ENCODE peak calls at places on chromosomes 4 and X, in seven cellular contexts. N is PC-3; M is fibroblast of lung; W is spleen; A is CD4-positive, alpha-beta memory T cell; P is heart right ventricle; B is gastrocnemius medialis. R is an unnamed sample.

GRCh38 chrX:31546130-31546529 is 474.3 kb upstream of the FTHL17 start:
- DNase-seq in N (no peak), M (peak; percentile 91), W (no peak), A (no peak), P (no peak), B (peak; percentile 51), R (no peak)

GRCh38 chr4:75512336-75513211 is 1.6 kb downstream of the RCHY1 start:
- DNase-seq in N (peak; percentile 11), M (peak; percentile 83), W (no peak), A (peak; percentile 7), P (no peak), B (no peak), R (no peak)

GRCh38 chr4:26375589-26375988 is 54.8 kb downstream of the RBPJ start:
- DNase-seq in N (no peak), M (no peak), W (no peak), A (no peak), P (no peak), B (no peak), R (no peak)

GRCh38 chr4:125789018-125789417 is 474.3 kb downstream of the FAT4 start:
- DNase-seq in N (no peak), M (peak; percentile 7), W (no peak), A (no peak), P (no peak), B (no peak), R (no peak)

GRCh38 chr4:138310498-138310897 is 68.3 kb upstream of the SLC7A11 start:
- DNase-seq in N (no peak), M (peak; percentile 44), W (no peak), A (no peak), P (no peak), B (no peak), R (no peak)

GRCh38 chr4:141275834-141276233 is 55.1 kb downstream of the ZNF330 start:
- DNase-seq in N (peak; percentile 55), M (peak; percentile 98), W (no peak), A (no peak), P (no peak), B (no peak), R (no peak)

GRCh38 chr4:113050837-113051236 is 1.4 kb downstream of the ANK2 start:
- DNase-seq in N (no peak), M (no peak), W (no peak), A (no peak), P (no peak), B (no peak), R (no peak)

GRCh38 chr4:11451720-11452119 is 23.0 kb upstream of the HS3ST1 start:
- DNase-seq in N (peak; percentile 61), M (no peak), W (no peak), A (no peak), P (no peak), B (no peak), R (no peak)

GRCh38 chrX:40262641-40263560 is 165.1 kb upstream of the BCOR start:
- DNase-seq in N (peak; percentile 37), M (peak; percentile 62), W (peak; percentile 64), A (no peak), P (no peak), B (no peak), R (peak; percentile 30)

GRCh38 chr4:182806259-182807252 is 110.6 kb downstream of the DCTD start:
- DNase-seq in N (peak; percentile 66), M (peak; percentile 61), W (peak; percentile 87), A (peak; percentile 48), P (peak; percentile 68), B (peak; percentile 44), R (peak; percentile 20)

GRCh38 chr4:159229164-159229563 is 126.3 kb downstream of the RAPGEF2 start:
- DNase-seq in N (no peak), M (peak; percentile 95), W (no peak), A (no peak), P (no peak), B (peak; percentile 17), R (no peak)

GRCh38 chr4:16048639-16049448 is 35.0 kb downstream of the PROM1 start:
- DNase-seq in N (no peak), M (peak; percentile 49), W (no peak), A (no peak), P (no peak), B (no peak), R (no peak)

GRCh38 chr4:158837527-158838141 is 68.8 kb downstream of the FNIP2 start:
- DNase-seq in N (no peak), M (no peak), W (no peak), A (no peak), P (no peak), B (no peak), R (no peak)

GRCh38 chr4:141768954-141769353 is 132.6 kb downstream of the IL15 start:
- DNase-seq in N (peak; percentile 74), M (peak; percentile 71), W (no peak), A (no peak), P (no peak), B (no peak), R (no peak)

DNA sequence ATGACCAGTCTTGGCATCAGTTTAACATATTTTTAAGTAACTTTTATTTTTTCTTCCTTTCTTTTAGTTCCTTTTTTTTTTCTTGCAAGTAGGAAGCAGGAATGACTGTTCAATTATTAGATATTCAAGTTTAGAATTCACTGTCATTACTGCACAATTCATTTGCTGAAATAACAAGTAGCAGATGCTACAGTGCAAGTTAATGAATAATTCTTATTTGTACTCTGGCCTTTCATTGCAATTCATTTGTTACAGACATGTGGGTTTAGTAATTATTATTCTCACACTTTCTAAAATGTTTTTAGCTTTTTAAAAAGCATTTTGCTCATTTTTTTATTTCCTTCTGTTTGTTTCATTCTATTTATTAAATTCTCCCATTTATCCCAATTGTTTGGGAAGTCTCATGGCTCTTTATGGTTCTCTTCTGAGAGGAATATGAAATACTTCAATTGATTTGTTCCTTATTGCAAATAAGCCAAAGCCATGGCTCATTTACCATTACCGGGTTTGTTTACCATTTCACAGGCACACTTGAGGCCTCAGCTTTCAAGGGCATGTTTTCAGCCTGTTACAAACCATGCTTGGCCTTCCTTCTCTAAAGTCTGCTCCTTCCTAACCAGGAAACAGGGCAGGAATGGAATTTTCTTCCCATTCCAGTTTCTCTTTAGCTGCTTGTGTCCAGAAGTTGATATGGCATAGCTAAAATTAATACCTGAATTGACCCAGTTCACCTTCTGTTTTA is 4.6 kb upstream of the DCAF4L1 start:
- DNase-seq in N (no peak), M (no peak), W (no peak), A (no peak), P (no peak), B (no peak), R (no peak)
- H3K27me3 ChIP-seq in N (no peaks in the 10 kb centered on the region), M (no peaks in the 10 kb centered on the region), W (no peaks in the 10 kb centered on the region), A (no peaks in the 10 kb centered on the region), P (no peaks in the 10 kb centered on the region), B (no peaks in the 10 kb centered on the region), R (no peaks in the 10 kb centered on the region)

GRCh38 chrX:129956765-129957164 is 25.7 kb upstream of the BCORL1 start:
- DNase-seq in N (no peak), M (no peak), W (no peak), A (no peak), P (no peak), B (no peak), R (no peak)

GRCh38 chrX:129957241-129958099 is 25.0 kb upstream of the BCORL1 start:
- DNase-seq in N (peak; percentile 11), M (peak; percentile 46), W (peak; percentile 95), A (no peak), P (peak; percentile 62), B (peak; percentile 33), R (no peak)

GRCh38 chrX:129961180-129962083 is 21.0 kb upstream of the BCORL1 start:
- DNase-seq in N (peak; percentile 81), M (peak; percentile 20), W (peak; percentile 95), A (peak; percentile 56), P (peak; percentile 23), B (no peak), R (peak; percentile 70)

GRCh38 chrX:129958814-129959492 is 23.5 kb upstream of the BCORL1 start:
- DNase-seq in N (no peak), M (no peak), W (no peak), A (no peak), P (no peak), B (no peak), R (no peak)

GRCh38 chrX:129959493-129959832 is 23.0 kb upstream of the BCORL1 start:
- DNase-seq in N (no peak), M (peak; percentile 37), W (no peak), A (no peak), P (no peak), B (no peak), R (no peak)
- H3K27me3 ChIP-seq in N (no peaks in the 10 kb centered on the region), M (no peaks in the 10 kb centered on the region), W (no peaks in the 10 kb centered on the region), A (no peaks in the 10 kb centered on the region), P (no peaks in the 10 kb centered on the region), B (no peaks in the 10 kb centered on the region), R (peaks cover 4% of the 10 kb centered on the region)

GRCh38 chr4:17687237-17687857 is 72.9 kb downstream of the MED28 start:
- DNase-seq in N (no peak), M (peak; percentile 38), W (no peak), A (no peak), P (no peak), B (no peak), R (no peak)

GRCh38 chr4:17680559-17680958 is 66.1 kb downstream of the MED28 start:
- DNase-seq in N (no peak), M (no peak), W (no peak), A (no peak), P (no peak), B (no peak), R (no peak)

GRCh38 chr4:17688011-17688441 is 73.6 kb downstream of the MED28 start:
- DNase-seq in N (peak; percentile 54), M (peak; percentile 66), W (no peak), A (no peak), P (no peak), B (no peak), R (no peak)

GRCh38 chr4:17680985-17681920 is 66.8 kb downstream of the MED28 start:
- DNase-seq in N (no peak), M (no peak), W (no peak), A (no peak), P (no peak), B (peak; percentile 49), R (no peak)

DNA sequence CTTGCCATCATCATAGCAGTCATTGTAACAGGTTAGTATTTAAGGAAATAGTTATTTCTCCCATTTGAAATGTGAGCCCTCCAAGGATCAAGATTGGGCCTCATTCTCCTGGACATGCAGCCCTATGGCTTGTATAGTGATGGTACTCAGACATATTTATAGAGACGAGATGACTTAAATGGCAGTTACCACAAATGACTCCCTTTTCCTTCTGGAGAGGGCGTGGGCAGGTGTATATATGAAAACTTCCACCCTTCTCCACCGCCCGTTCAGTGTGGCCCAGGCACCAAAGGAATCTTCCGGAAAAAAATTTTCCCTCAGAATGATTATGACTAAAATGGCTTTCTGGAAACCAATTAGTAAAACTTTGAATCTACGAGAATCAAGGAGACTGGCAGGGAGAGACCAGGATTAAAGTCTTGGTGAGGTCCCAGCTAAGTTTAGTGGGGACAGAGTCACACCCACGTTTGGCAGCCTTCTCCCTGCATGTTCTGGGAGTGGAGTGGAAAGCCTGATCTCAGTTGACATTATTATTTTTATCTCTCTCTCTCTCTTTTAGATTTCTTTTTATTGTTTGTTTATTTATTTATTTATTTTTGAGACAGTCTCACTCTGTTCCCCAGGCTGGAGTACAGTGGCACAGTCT is 67.6 kb downstream of the MED28 start:
- DNase-seq in N (no peak), M (no peak), W (no peak), A (no peak), P (no peak), B (no peak), R (no peak)
- H3K27me3 ChIP-seq in N (no peaks in the 10 kb centered on the region), M (no peaks in the 10 kb centered on the region), W (no peaks in the 10 kb centered on the region), A (no peaks in the 10 kb centered on the region), P (no peaks in the 10 kb centered on the region), B (no peaks in the 10 kb centered on the region), R (no peaks in the 10 kb centered on the region)

DNA sequence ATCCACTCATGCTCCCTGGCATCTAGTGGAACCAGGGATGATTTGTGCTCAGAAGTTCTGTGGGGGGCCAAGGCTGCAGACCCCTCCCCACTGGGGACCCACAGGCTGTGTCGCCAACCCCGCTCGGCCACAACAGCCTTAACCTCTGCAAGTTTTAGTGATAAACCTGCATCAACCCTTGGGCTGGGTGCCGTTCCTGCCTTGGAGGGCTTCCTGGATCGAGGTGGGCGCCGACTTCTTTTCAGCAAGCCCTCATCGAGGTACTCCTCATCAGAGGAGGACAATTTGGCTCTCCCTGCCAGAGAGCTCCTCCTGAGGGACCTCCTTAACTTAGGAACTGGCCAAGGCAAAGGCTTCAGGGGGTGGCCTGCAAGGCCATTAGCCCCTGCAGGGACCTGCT is 1.9 kb downstream of the SOWAHB start:
- DNase-seq in N (no peak), M (no peak), W (no peak), A (no peak), P (no peak), B (no peak), R (no peak)
- H3K27me3 ChIP-seq in N (no peaks in the 10 kb centered on the region), M (peaks cover 24% of the 10 kb centered on the region), W (peaks cover 32% of the 10 kb centered on the region), A (peaks cover 21% of the 10 kb centered on the region), P (peaks cover 58% of the 10 kb centered on the region), B (peaks cover 35% of the 10 kb centered on the region), R (no peaks in the 10 kb centered on the region)

R was measured in breast epithelium.